ENCODE peak calls at places on chromosome 22, in five cellular contexts. Z, A, T, P and W are unnamed samples.
A peak's percentile ranks its signal among the peaks of the same experiment; 100 is the strongest.

GRCh38 chr22:30305906-30306628 is 16.8 kb upstream of the CASTOR1 start:
- DNase-seq in Z (no peak), A (no peak), T (no peak), P (no peak), W (no peak)

GRCh38 chr22:24601217-24602104 is 1.5 kb upstream of the GGT1 start:
- DNase-seq in Z (no peak), A (no peak), T (peak; percentile 46), P (peak; percentile 59), W (no peak)

GRCh38 chr22:22171357-22172218 is 73.0 kb upstream of the VPREB1 start:
- DNase-seq in Z (peak; percentile 8), A (peak; percentile 54), T (no peak), P (no peak), W (no peak)

GRCh38 chr22:41910599-41911291 is 4.1 kb downstream of the SHISA8 start:
- DNase-seq in Z (no peak), A (no peak), T (no peak), P (no peak), W (no peak)

GRCh38 chr22:29456211-29456671 is 17.9 kb downstream of the RFPL1 start:
- DNase-seq in Z (no peak), A (no peak), T (no peak), P (no peak), W (no peak)

GRCh38 chr22:37906364-37907008 is 389 bp downstream of the MICALL1 start:
- DNase-seq in Z (peak; percentile 15), A (no peak), T (peak; percentile 61), P (no peak), W (no peak)

GRCh38 chr22:24421428-24421931 is 5.9 kb upstream of the ADORA2A start:
- DNase-seq in Z (no peak), A (peak; percentile 91), T (peak; percentile 84), P (no peak), W (no peak)

GRCh38 chr22:30922151-30922611 is 46.4 kb downstream of the MORC2 start:
- DNase-seq in Z (no peak), A (no peak), T (no peak), P (peak; percentile 61), W (no peak)

GRCh38 chr22:48758021-48758561 is 1069.6 kb downstream of the BRD1 start:
- DNase-seq in Z (no peak), A (peak; percentile 20), T (no peak), P (no peak), W (no peak)

GRCh38 chr22:48629631-48630443 is 1197.8 kb downstream of the BRD1 start:
- DNase-seq in Z (no peak), A (no peak), T (no peak), P (no peak), W (no peak)

GRCh38 chr22:49594078-49594477 is 233.6 kb downstream of the BRD1 start:
- DNase-seq in Z (no peak), A (no peak), T (no peak), P (no peak), W (no peak)

GRCh38 chr22:42685941-42686666 is 34.6 kb downstream of the A4GALT start:
- DNase-seq in Z (no peak), A (no peak), T (no peak), P (no peak), W (no peak)

GRCh38 chr22:23598805-23599518 is 18.9 kb upstream of the IGLL1 start:
- DNase-seq in Z (no peak), A (no peak), T (no peak), P (no peak), W (no peak)

GRCh38 chr22:39361495-39361894 is 11.7 kb downstream of the SYNGR1 start:
- DNase-seq in Z (no peak), A (no peak), T (no peak), P (no peak), W (no peak)

GRCh38 chr22:47354668-47355387 is 592.4 kb downstream of the TBC1D22A start:
- DNase-seq in Z (no peak), A (no peak), T (no peak), P (no peak), W (no peak)

DNA sequence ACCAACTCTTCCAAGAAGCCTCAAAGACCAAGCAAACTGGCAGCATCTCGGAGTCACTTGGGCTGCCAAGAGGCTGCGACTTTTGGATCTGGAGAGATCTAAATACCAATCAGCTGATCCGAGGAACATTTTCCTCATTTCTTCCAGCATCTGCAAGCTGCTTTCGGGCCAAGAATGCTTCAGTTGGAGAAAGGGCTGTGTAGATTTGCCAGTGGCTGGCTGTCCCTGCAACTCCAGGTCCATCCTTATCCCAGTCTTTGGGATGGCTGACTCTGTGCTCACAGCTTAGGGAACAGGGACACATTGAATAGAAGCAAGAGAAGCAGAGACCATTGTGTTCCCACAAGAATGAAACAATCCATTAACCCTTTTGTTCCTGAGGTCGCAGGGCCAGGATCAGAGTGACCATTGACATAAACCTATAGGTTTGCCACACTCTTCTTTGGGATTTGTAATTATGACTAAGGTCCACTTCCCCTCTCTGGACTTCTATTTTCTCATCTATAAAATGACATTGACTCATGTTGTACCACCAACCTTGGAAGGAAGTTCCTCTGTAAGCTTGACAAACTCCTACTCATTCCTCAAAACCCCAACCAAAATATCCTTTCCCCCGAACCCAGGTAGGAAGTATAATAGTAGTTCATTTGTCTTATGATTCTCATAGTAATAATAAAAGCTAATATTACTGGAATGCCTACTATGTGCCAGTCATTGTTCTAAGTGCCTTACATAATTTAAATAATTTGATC is 340.8 kb downstream of the MN1 start:
- DNase-seq in Z (no peak), A (no peak), T (no peak), P (peak; percentile 33), W (no peak)
- H3K27ac ChIP-seq in Z (no peak overlapping the region), A (no peak overlapping the region), T (no peak overlapping the region), P (no peak overlapping the region), W (peak overlapping the region; percentile 83)

GRCh38 chr22:45007247-45007945 is 2.4 kb downstream of the PHF21B start:
- DNase-seq in Z (peak; percentile 34), A (peak; percentile 91), T (peak; percentile 88), P (no peak), W (peak; percentile 86)
- H2BK12ac ChIP-seq in Z (no peak overlapping the region), A (no peak overlapping the region), T (no peak overlapping the region), P (no peak overlapping the region), W (no peak overlapping the region)

GRCh38 chr22:46008291-46008690 is 31.3 kb upstream of the WNT7B start:
- DNase-seq in Z (no peak), A (no peak), T (no peak), P (no peak), W (no peak)
- H3K27ac ChIP-seq in Z (peak overlapping the region; percentile 99), A (no peak overlapping the region), T (no peak overlapping the region), P (no peak overlapping the region), W (no peak overlapping the region)

GRCh38 chr22:26064048-26064447 is 105.2 kb upstream of the SEZ6L start:
- DNase-seq in Z (no peak), A (no peak), T (no peak), P (no peak), W (no peak)
- H2BK12ac ChIP-seq in Z (no peak overlapping the region), A (no peak overlapping the region), T (no peak overlapping the region), P (no peak overlapping the region), W (no peak overlapping the region)